ENCODE peak calls at places on chromosomes 12 and 14, in five cellular contexts. One of them, this sample, is unnamed.

GRCh38 chr14:102046337-102047278 is 40.2 kb downstream of the HSP90AA1 start:
- DNase-seq in C1 segment of cervical spinal cord: peak
- DNase-seq in activated T-helper 1 cell treated with anti-CD3 and anti-CD28 coated beads, Interleukin-12 subunit alpha, Interleukin-12 subunit beta, Interleukin-2, Interleukin-4 antibody, amounts not matched to agents 30 ng/mL and 10 ng/mL and 1 ng/mL, durations not matched to agents 14 hours and 24 hours and 36 hours: no peak
- DNase-seq in progenitor cell of endocrine pancreas: peak
- DNase-seq in dermis microvascular lymphatic vessel endothelial cell: peak
- DNase-seq in this sample: peak

GRCh38 chr14:53041067-53041466 is 90.2 kb upstream of the FERMT2 start:
- DNase-seq in C1 segment of cervical spinal cord: no peak
- DNase-seq in activated T-helper 1 cell treated with anti-CD3 and anti-CD28 coated beads, Interleukin-12 subunit alpha, Interleukin-12 subunit beta, Interleukin-2, Interleukin-4 antibody, amounts not matched to agents 30 ng/mL and 10 ng/mL and 1 ng/mL, durations not matched to agents 14 hours and 24 hours and 36 hours: no peak
- DNase-seq in progenitor cell of endocrine pancreas: no peak
- DNase-seq in dermis microvascular lymphatic vessel endothelial cell: no peak
- DNase-seq in this sample: no peak

GRCh38 chr14:25108959-25109358 is 59.0 kb upstream of the STXBP6 start:
- DNase-seq in C1 segment of cervical spinal cord: no peak
- DNase-seq in activated T-helper 1 cell treated with anti-CD3 and anti-CD28 coated beads, Interleukin-12 subunit alpha, Interleukin-12 subunit beta, Interleukin-2, Interleukin-4 antibody, amounts not matched to agents 30 ng/mL and 10 ng/mL and 1 ng/mL, durations not matched to agents 14 hours and 24 hours and 36 hours: no peak
- DNase-seq in progenitor cell of endocrine pancreas: no peak
- DNase-seq in dermis microvascular lymphatic vessel endothelial cell: no peak
- DNase-seq in this sample: no peak

GRCh38 chr12:104671407-104672095 is 214.8 kb downstream of the CHST11 start:
- DNase-seq in C1 segment of cervical spinal cord: peak
- DNase-seq in activated T-helper 1 cell treated with anti-CD3 and anti-CD28 coated beads, Interleukin-12 subunit alpha, Interleukin-12 subunit beta, Interleukin-2, Interleukin-4 antibody, amounts not matched to agents 30 ng/mL and 10 ng/mL and 1 ng/mL, durations not matched to agents 14 hours and 24 hours and 36 hours: peak
- DNase-seq in progenitor cell of endocrine pancreas: no peak
- DNase-seq in dermis microvascular lymphatic vessel endothelial cell: peak
- DNase-seq in this sample: peak

GRCh38 chr14:74733241-74733640 is 20.3 kb downstream of the FCF1 start:
- DNase-seq in C1 segment of cervical spinal cord: no peak
- DNase-seq in activated T-helper 1 cell treated with anti-CD3 and anti-CD28 coated beads, Interleukin-12 subunit alpha, Interleukin-12 subunit beta, Interleukin-2, Interleukin-4 antibody, amounts not matched to agents 30 ng/mL and 10 ng/mL and 1 ng/mL, durations not matched to agents 14 hours and 24 hours and 36 hours: no peak
- DNase-seq in progenitor cell of endocrine pancreas: no peak
- DNase-seq in dermis microvascular lymphatic vessel endothelial cell: no peak
- DNase-seq in this sample: no peak

GRCh38 chr14:77607741-77608302 is 8.6 kb downstream of the SPTLC2 start:
- DNase-seq in C1 segment of cervical spinal cord: peak
- DNase-seq in activated T-helper 1 cell treated with anti-CD3 and anti-CD28 coated beads, Interleukin-12 subunit alpha, Interleukin-12 subunit beta, Interleukin-2, Interleukin-4 antibody, amounts not matched to agents 30 ng/mL and 10 ng/mL and 1 ng/mL, durations not matched to agents 14 hours and 24 hours and 36 hours: no peak
- DNase-seq in progenitor cell of endocrine pancreas: no peak
- DNase-seq in dermis microvascular lymphatic vessel endothelial cell: no peak
- DNase-seq in this sample: no peak

GRCh38 chr12:55073043-55074022 is 52.9 kb upstream of the OR9K2 start:
- DNase-seq in C1 segment of cervical spinal cord: peak
- DNase-seq in activated T-helper 1 cell treated with anti-CD3 and anti-CD28 coated beads, Interleukin-12 subunit alpha, Interleukin-12 subunit beta, Interleukin-2, Interleukin-4 antibody, amounts not matched to agents 30 ng/mL and 10 ng/mL and 1 ng/mL, durations not matched to agents 14 hours and 24 hours and 36 hours: peak
- DNase-seq in progenitor cell of endocrine pancreas: peak
- DNase-seq in dermis microvascular lymphatic vessel endothelial cell: peak
- DNase-seq in this sample: peak

GRCh38 chr12:42483534-42483857 is 106.0 kb downstream of the PRICKLE1 start:
- DNase-seq in C1 segment of cervical spinal cord: no peak
- DNase-seq in activated T-helper 1 cell treated with anti-CD3 and anti-CD28 coated beads, Interleukin-12 subunit alpha, Interleukin-12 subunit beta, Interleukin-2, Interleukin-4 antibody, amounts not matched to agents 30 ng/mL and 10 ng/mL and 1 ng/mL, durations not matched to agents 14 hours and 24 hours and 36 hours: no peak
- DNase-seq in progenitor cell of endocrine pancreas: peak
- DNase-seq in dermis microvascular lymphatic vessel endothelial cell: peak
- DNase-seq in this sample: no peak

GRCh38 chr14:20630340-20631022 is 11.0 kb downstream of the OR6S1 start:
- DNase-seq in C1 segment of cervical spinal cord: no peak
- DNase-seq in activated T-helper 1 cell treated with anti-CD3 and anti-CD28 coated beads, Interleukin-12 subunit alpha, Interleukin-12 subunit beta, Interleukin-2, Interleukin-4 antibody, amounts not matched to agents 30 ng/mL and 10 ng/mL and 1 ng/mL, durations not matched to agents 14 hours and 24 hours and 36 hours: no peak
- DNase-seq in progenitor cell of endocrine pancreas: no peak
- DNase-seq in dermis microvascular lymphatic vessel endothelial cell: no peak
- DNase-seq in this sample: peak

GRCh38 chr12:51793201-51793600 is 55.3 kb downstream of the FIGNL2 start:
- DNase-seq in C1 segment of cervical spinal cord: no peak
- DNase-seq in activated T-helper 1 cell treated with anti-CD3 and anti-CD28 coated beads, Interleukin-12 subunit alpha, Interleukin-12 subunit beta, Interleukin-2, Interleukin-4 antibody, amounts not matched to agents 30 ng/mL and 10 ng/mL and 1 ng/mL, durations not matched to agents 14 hours and 24 hours and 36 hours: no peak
- DNase-seq in progenitor cell of endocrine pancreas: no peak
- DNase-seq in dermis microvascular lymphatic vessel endothelial cell: no peak
- DNase-seq in this sample: no peak

GRCh38 chr14:59631237-59631636 is 54.6 kb upstream of the CCDC175 start:
- DNase-seq in C1 segment of cervical spinal cord: no peak
- DNase-seq in activated T-helper 1 cell treated with anti-CD3 and anti-CD28 coated beads, Interleukin-12 subunit alpha, Interleukin-12 subunit beta, Interleukin-2, Interleukin-4 antibody, amounts not matched to agents 30 ng/mL and 10 ng/mL and 1 ng/mL, durations not matched to agents 14 hours and 24 hours and 36 hours: no peak
- DNase-seq in progenitor cell of endocrine pancreas: no peak
- DNase-seq in dermis microvascular lymphatic vessel endothelial cell: no peak
- DNase-seq in this sample: no peak

GRCh38 chr14:22422238-22422637 is 166.8 kb downstream of the DAD1 start:
- DNase-seq in C1 segment of cervical spinal cord: no peak
- DNase-seq in activated T-helper 1 cell treated with anti-CD3 and anti-CD28 coated beads, Interleukin-12 subunit alpha, Interleukin-12 subunit beta, Interleukin-2, Interleukin-4 antibody, amounts not matched to agents 30 ng/mL and 10 ng/mL and 1 ng/mL, durations not matched to agents 14 hours and 24 hours and 36 hours: no peak
- DNase-seq in progenitor cell of endocrine pancreas: no peak
- DNase-seq in dermis microvascular lymphatic vessel endothelial cell: no peak
- DNase-seq in this sample: no peak

This sample was measured in T47D.